ENCODE peak calls at places on chromosomes 16 and 17, in nine cellular contexts. E, Q, T, M, P, L, O, R and F are unnamed samples.

GRCh38 chr17:10735251-10735650 is 5.4 kb upstream of the TMEM220 start:
- DNase-seq in E (no peak), Q (no peak), T (no peak), M (no peak), P (no peak), L (no peak), O (no peak), R (peak; percentile 3), F (no peak)

GRCh38 chr16:69927056-69927757 is 23.9 kb upstream of the CLEC18A start:
- DNase-seq in E (no peak), Q (no peak), T (peak; percentile 68), M (peak; percentile 87), P (no peak), L (no peak), O (no peak), R (peak; percentile 82), F (no peak)

GRCh38 chr17:79800325-79801155 is 3.7 kb upstream of the CBX8 start:
- DNase-seq in E (no peak), Q (no peak), T (no peak), M (no peak), P (peak; percentile 63), L (no peak), O (no peak), R (no peak), F (peak; percentile 62)

GRCh38 chr16:66798162-66798561 is 3.2 kb downstream of the TERB1 start:
- DNase-seq in E (no peak), Q (no peak), T (no peak), M (no peak), P (no peak), L (no peak), O (no peak), R (no peak), F (no peak)

GRCh38 chr16:81778861-81779539 is at the start of gene PLCG2:
- DNase-seq in E (peak; percentile 26), Q (peak; percentile 57), T (peak; percentile 83), M (peak; percentile 21), P (peak; percentile 87), L (no peak), O (peak; percentile 87), R (peak; percentile 47), F (peak; percentile 72)

GRCh38 chr17:75238684-75239191 is 22.7 kb downstream of the GGA3 start:
- DNase-seq in E (no peak), Q (no peak), T (peak; percentile 49), M (peak; percentile 64), P (peak; percentile 61), L (no peak), O (no peak), R (peak; percentile 58), F (peak; percentile 85)

GRCh38 chr16:3542153-3542550 is 35.1 kb downstream of the NLRC3 start:
- DNase-seq in E (no peak), Q (no peak), T (no peak), M (no peak), P (no peak), L (no peak), O (no peak), R (no peak), F (no peak)

GRCh38 chr16:17379121-17379571 is 91.6 kb downstream of the XYLT1 start:
- DNase-seq in E (no peak), Q (no peak), T (peak; percentile 50), M (no peak), P (peak; percentile 54), L (no peak), O (no peak), R (peak; percentile 88), F (no peak)

GRCh38 chr17:58741121-58741625 is 14.5 kb upstream of the PPM1E start:
- DNase-seq in E (no peak), Q (no peak), T (no peak), M (no peak), P (no peak), L (no peak), O (no peak), R (no peak), F (no peak)

GRCh38 chr16:50173318-50173717 is 20.2 kb downstream of the TENT4B start:
- DNase-seq in E (no peak), Q (no peak), T (no peak), M (no peak), P (no peak), L (no peak), O (no peak), R (no peak), F (no peak)

GRCh38 chr16:75555213-75555706 is 792 bp downstream of the TMEM231 start:
- DNase-seq in E (no peak), Q (peak; percentile 74), T (peak; percentile 86), M (peak; percentile 74), P (peak; percentile 82), L (no peak), O (peak; percentile 69), R (peak; percentile 77), F (peak; percentile 87)

GRCh38 chr17:48351916-48352332 is 78.1 kb downstream of the SKAP1 start:
- DNase-seq in E (no peak), Q (no peak), T (no peak), M (no peak), P (no peak), L (no peak), O (no peak), R (no peak), F (peak; percentile 69)

GRCh38 chr16:55697867-55698266 is 42.1 kb downstream of the SLC6A2 start:
- DNase-seq in E (no peak), Q (no peak), T (no peak), M (no peak), P (no peak), L (no peak), O (no peak), R (no peak), F (no peak)

GRCh38 chr16:82756283-82756599 is 129.5 kb downstream of the CDH13 start:
- DNase-seq in E (no peak), Q (no peak), T (no peak), M (no peak), P (no peak), L (no peak), O (no peak), R (no peak), F (no peak)

GRCh38 chr16:22225060-22225459 is 19.0 kb downstream of the EEF2K start:
- DNase-seq in E (no peak), Q (peak; percentile 40), T (no peak), M (no peak), P (no peak), L (no peak), O (no peak), R (peak; percentile 57), F (no peak)

GRCh38 chr17:34675605-34676004 is 96.2 kb downstream of the TMEM132E start:
- DNase-seq in E (no peak), Q (no peak), T (no peak), M (no peak), P (no peak), L (no peak), O (no peak), R (no peak), F (no peak)

GRCh38 chr16:11869657-11870228 is 18.4 kb upstream of the RSL1D1 start:
- DNase-seq in E (no peak), Q (no peak), T (no peak), M (no peak), P (no peak), L (no peak), O (peak; percentile 77), R (no peak), F (no peak)

GRCh38 chr16:11871193-11871592 is 19.9 kb upstream of the RSL1D1 start:
- DNase-seq in E (no peak), Q (no peak), T (no peak), M (no peak), P (no peak), L (no peak), O (no peak), R (no peak), F (peak; percentile 33)

GRCh38 chr16:11868412-11868980 is 17.2 kb upstream of the RSL1D1 start:
- DNase-seq in E (no peak), Q (no peak), T (no peak), M (no peak), P (no peak), L (no peak), O (no peak), R (no peak), F (no peak)
- TF ChIP-seq POLR2A in E (no peak), Q (no peak), T (no peak), M (no peak), P (no peak), L (no peak), O (no peak), R (no peak), F (no peak)

DNA sequence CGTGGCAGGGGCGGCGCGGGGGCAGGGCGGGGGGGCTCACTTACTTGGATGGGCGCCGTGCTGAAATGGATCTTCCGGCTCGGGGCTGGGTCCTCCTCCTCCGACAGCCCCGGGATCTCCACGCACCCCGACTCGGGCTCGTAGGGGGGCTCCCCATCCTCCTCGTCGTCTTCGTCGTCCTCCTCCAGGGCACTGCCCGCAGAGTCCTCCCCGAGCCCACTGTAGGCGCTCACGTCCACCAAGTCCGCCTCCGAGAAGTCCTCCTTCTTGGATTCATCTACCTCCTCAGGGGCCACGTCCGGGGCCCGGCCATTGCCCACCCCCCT is 1.4 kb downstream of the PPP1R9B start:
- DNase-seq in E (no peak), Q (no peak), T (no peak), M (no peak), P (no peak), L (no peak), O (no peak), R (no peak), F (no peak)
- TF ChIP-seq POLR2A in E (no peak), Q (no peak), T (no peak), M (no peak), P (no peak), L (no peak), O (no peak), R (no peak), F (no peak)

DNA sequence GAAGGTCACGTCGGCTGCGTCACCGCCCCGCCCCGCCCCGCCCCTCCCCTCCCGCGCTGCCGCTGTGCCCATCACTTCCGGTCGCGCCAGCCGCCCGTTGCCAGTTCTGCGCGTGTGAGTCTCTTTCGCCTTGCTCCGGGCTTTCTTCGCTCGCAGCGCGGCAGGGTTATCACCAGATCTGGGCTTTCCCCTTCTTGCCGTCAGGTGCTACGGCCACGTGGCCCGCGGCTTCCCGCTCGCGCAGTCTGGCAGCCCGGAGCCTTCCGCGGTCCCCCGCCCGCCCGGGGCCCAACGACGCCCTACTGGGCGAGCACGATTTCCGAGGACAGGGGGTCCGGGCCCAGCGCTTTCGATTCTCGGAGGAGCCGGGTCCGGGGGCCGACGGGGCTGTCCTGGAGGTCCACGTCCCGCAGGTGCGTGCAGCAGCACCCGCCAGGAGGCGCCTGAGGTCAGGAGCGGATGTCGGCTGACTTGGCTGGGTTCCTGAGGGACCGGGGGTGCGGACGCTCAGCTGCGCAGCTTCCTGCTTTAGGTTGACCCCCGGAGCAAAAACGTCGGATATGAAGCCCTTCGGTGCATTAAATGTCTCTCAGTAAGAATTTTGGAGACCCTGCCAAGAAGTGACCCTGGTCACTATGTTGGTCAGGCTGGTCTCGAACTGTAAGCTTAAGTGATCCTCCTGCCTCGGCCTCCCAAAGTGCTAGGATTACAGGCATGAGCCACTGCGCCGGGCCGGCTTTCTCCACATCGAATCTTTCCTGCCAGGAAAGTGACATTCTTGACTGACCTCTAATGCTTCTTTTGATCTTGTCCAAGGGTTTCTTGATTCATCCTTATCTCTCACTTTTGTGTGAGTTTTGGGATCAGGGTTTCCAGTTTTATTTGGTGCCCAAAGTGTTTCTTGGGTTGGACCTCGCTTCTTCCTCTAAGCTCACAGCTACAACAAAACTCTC is at the start of gene METTL23:
- DNase-seq in E (no peak), Q (peak; percentile 83), T (peak; percentile 89), M (peak; percentile 91), P (peak; percentile 90), L (peak; percentile 94), O (peak; percentile 89), R (peak; percentile 87), F (peak; percentile 87)
- TF ChIP-seq POLR2A in E (no peak), Q (no peak), T (no peak), M (peak; percentile 65), P (no peak), L (peak; percentile 76), O (no peak), R (peak; percentile 51), F (no peak)

GRCh38 chr17:2709173-2709661 is 2.3 kb downstream of the CLUH start:
- DNase-seq in E (no peak), Q (peak; percentile 78), T (no peak), M (no peak), P (peak; percentile 85), L (no peak), O (peak; percentile 81), R (no peak), F (peak; percentile 32)
- TF ChIP-seq POLR2A in E (no peak), Q (no peak), T (no peak), M (no peak), P (peak; percentile 68), L (no peak), O (no peak), R (no peak), F (no peak)